ENCODE peak calls at places on chromosome 4, in nine cellular contexts. One of them, this sample, is unnamed.
A peak's percentile ranks its signal among the peaks of the same experiment; 100 is the strongest.

GRCh38 chr4:143286058-143286457 is 50.6 kb upstream of the GAB1 start:
- DNase-seq in Caki2: no peak
- DNase-seq in natural killer cell treated with Interleukin-12 subunit alpha and Interleukin-12 subunit beta and Interleukin-15 and Interleukin-18, amount 100 ng/mL, for 72 hours: no peak
- DNase-seq in fibroblast of the conjunctiva: no peak
- DNase-seq in RWPE2: no peak
- DNase-seq in T-helper 2 cell: no peak
- DNase-seq in mesenteric fat pad: no peak
- DNase-seq in GM13977: no peak
- DNase-seq in H7: peak; percentile 14
- DNase-seq in this sample: no peak

GRCh38 chr4:168882650-168883233 is 127.3 kb downstream of the CBR4 start:
- DNase-seq in Caki2: no peak
- DNase-seq in natural killer cell treated with Interleukin-12 subunit alpha and Interleukin-12 subunit beta and Interleukin-15 and Interleukin-18, amount 100 ng/mL, for 72 hours: no peak
- DNase-seq in fibroblast of the conjunctiva: peak; percentile 36
- DNase-seq in RWPE2: no peak
- DNase-seq in T-helper 2 cell: no peak
- DNase-seq in mesenteric fat pad: no peak
- DNase-seq in GM13977: no peak
- DNase-seq in H7: no peak
- DNase-seq in this sample: no peak

GRCh38 chr4:24956091-24956490 is 43.2 kb upstream of the CCDC149 start:
- DNase-seq in Caki2: no peak
- DNase-seq in natural killer cell treated with Interleukin-12 subunit alpha and Interleukin-12 subunit beta and Interleukin-15 and Interleukin-18, amount 100 ng/mL, for 72 hours: no peak
- DNase-seq in fibroblast of the conjunctiva: no peak
- DNase-seq in RWPE2: no peak
- DNase-seq in T-helper 2 cell: no peak
- DNase-seq in mesenteric fat pad: no peak
- DNase-seq in GM13977: no peak
- DNase-seq in H7: peak; percentile 24
- DNase-seq in this sample: no peak

GRCh38 chr4:182339246-182339645 is 96.0 kb downstream of the TENM3 start:
- DNase-seq in Caki2: peak; percentile 56
- DNase-seq in natural killer cell treated with Interleukin-12 subunit alpha and Interleukin-12 subunit beta and Interleukin-15 and Interleukin-18, amount 100 ng/mL, for 72 hours: no peak
- DNase-seq in fibroblast of the conjunctiva: no peak
- DNase-seq in RWPE2: no peak
- DNase-seq in T-helper 2 cell: no peak
- DNase-seq in mesenteric fat pad: no peak
- DNase-seq in GM13977: no peak
- DNase-seq in H7: peak; percentile 64
- DNase-seq in this sample: peak; percentile 27

GRCh38 chr4:26217961-26218676 is 102.7 kb upstream of the RBPJ start:
- DNase-seq in Caki2: no peak
- DNase-seq in natural killer cell treated with Interleukin-12 subunit alpha and Interleukin-12 subunit beta and Interleukin-15 and Interleukin-18, amount 100 ng/mL, for 72 hours: no peak
- DNase-seq in fibroblast of the conjunctiva: no peak
- DNase-seq in RWPE2: no peak
- DNase-seq in T-helper 2 cell: no peak
- DNase-seq in mesenteric fat pad: no peak
- DNase-seq in GM13977: peak; percentile 54
- DNase-seq in H7: no peak
- DNase-seq in this sample: no peak

GRCh38 chr4:124386648-124387047 is 325.9 kb downstream of the ANKRD50 start:
- DNase-seq in Caki2: no peak
- DNase-seq in natural killer cell treated with Interleukin-12 subunit alpha and Interleukin-12 subunit beta and Interleukin-15 and Interleukin-18, amount 100 ng/mL, for 72 hours: no peak
- DNase-seq in fibroblast of the conjunctiva: no peak
- DNase-seq in RWPE2: no peak
- DNase-seq in T-helper 2 cell: no peak
- DNase-seq in mesenteric fat pad: no peak
- DNase-seq in GM13977: no peak
- DNase-seq in H7: no peak
- DNase-seq in this sample: no peak

GRCh38 chr4:184534511-184535391 is 60.4 kb upstream of the IRF2 start:
- DNase-seq in Caki2: peak; percentile 4
- DNase-seq in natural killer cell treated with Interleukin-12 subunit alpha and Interleukin-12 subunit beta and Interleukin-15 and Interleukin-18, amount 100 ng/mL, for 72 hours: no peak
- DNase-seq in fibroblast of the conjunctiva: peak; percentile 28
- DNase-seq in RWPE2: no peak
- DNase-seq in T-helper 2 cell: no peak
- DNase-seq in mesenteric fat pad: no peak
- DNase-seq in GM13977: peak; percentile 69
- DNase-seq in H7: no peak
- DNase-seq in this sample: peak; percentile 4

GRCh38 chr4:158644755-158645154 is 26.9 kb downstream of the C4orf46 start:
- DNase-seq in Caki2: no peak
- DNase-seq in natural killer cell treated with Interleukin-12 subunit alpha and Interleukin-12 subunit beta and Interleukin-15 and Interleukin-18, amount 100 ng/mL, for 72 hours: no peak
- DNase-seq in fibroblast of the conjunctiva: no peak
- DNase-seq in RWPE2: no peak
- DNase-seq in T-helper 2 cell: no peak
- DNase-seq in mesenteric fat pad: no peak
- DNase-seq in GM13977: no peak
- DNase-seq in H7: no peak
- DNase-seq in this sample: no peak

GRCh38 chr4:165476214-165477098 is 97.6 kb downstream of the CPE start:
- DNase-seq in Caki2: peak; percentile 19
- DNase-seq in natural killer cell treated with Interleukin-12 subunit alpha and Interleukin-12 subunit beta and Interleukin-15 and Interleukin-18, amount 100 ng/mL, for 72 hours: no peak
- DNase-seq in fibroblast of the conjunctiva: no peak
- DNase-seq in RWPE2: no peak
- DNase-seq in T-helper 2 cell: no peak
- DNase-seq in mesenteric fat pad: no peak
- DNase-seq in GM13977: no peak
- DNase-seq in H7: no peak
- DNase-seq in this sample: peak; percentile 46

GRCh38 chr4:151962138-151962845 is 201.5 kb upstream of the GATB start:
- DNase-seq in Caki2: no peak
- DNase-seq in natural killer cell treated with Interleukin-12 subunit alpha and Interleukin-12 subunit beta and Interleukin-15 and Interleukin-18, amount 100 ng/mL, for 72 hours: no peak
- DNase-seq in fibroblast of the conjunctiva: no peak
- DNase-seq in RWPE2: no peak
- DNase-seq in T-helper 2 cell: no peak
- DNase-seq in mesenteric fat pad: no peak
- DNase-seq in GM13977: no peak
- DNase-seq in H7: no peak
- DNase-seq in this sample: no peak

GRCh38 chr4:19748911-19749473 is 502.7 kb upstream of the SLIT2 start:
- DNase-seq in Caki2: peak; percentile 81
- DNase-seq in natural killer cell treated with Interleukin-12 subunit alpha and Interleukin-12 subunit beta and Interleukin-15 and Interleukin-18, amount 100 ng/mL, for 72 hours: no peak
- DNase-seq in fibroblast of the conjunctiva: peak; percentile 14
- DNase-seq in RWPE2: no peak
- DNase-seq in T-helper 2 cell: no peak
- DNase-seq in mesenteric fat pad: no peak
- DNase-seq in GM13977: no peak
- DNase-seq in H7: no peak
- DNase-seq in this sample: no peak

GRCh38 chr4:48668254-48669017 is 111.6 kb downstream of the FRYL start:
- DNase-seq in Caki2: no peak
- DNase-seq in natural killer cell treated with Interleukin-12 subunit alpha and Interleukin-12 subunit beta and Interleukin-15 and Interleukin-18, amount 100 ng/mL, for 72 hours: no peak
- DNase-seq in fibroblast of the conjunctiva: no peak
- DNase-seq in RWPE2: no peak
- DNase-seq in T-helper 2 cell: no peak
- DNase-seq in mesenteric fat pad: no peak
- DNase-seq in GM13977: no peak
- DNase-seq in H7: no peak
- DNase-seq in this sample: no peak

GRCh38 chr4:144611850-144612249 is 34.1 kb upstream of the HHIP start:
- DNase-seq in Caki2: no peak
- DNase-seq in natural killer cell treated with Interleukin-12 subunit alpha and Interleukin-12 subunit beta and Interleukin-15 and Interleukin-18, amount 100 ng/mL, for 72 hours: no peak
- DNase-seq in fibroblast of the conjunctiva: peak; percentile 1
- DNase-seq in RWPE2: no peak
- DNase-seq in T-helper 2 cell: no peak
- DNase-seq in mesenteric fat pad: no peak
- DNase-seq in GM13977: peak; percentile 44
- DNase-seq in H7: peak; percentile 62
- DNase-seq in this sample: no peak

GRCh38 chr4:118037955-118038354 is 3.7 kb downstream of the NDST3 start:
- DNase-seq in Caki2: no peak
- DNase-seq in natural killer cell treated with Interleukin-12 subunit alpha and Interleukin-12 subunit beta and Interleukin-15 and Interleukin-18, amount 100 ng/mL, for 72 hours: no peak
- DNase-seq in fibroblast of the conjunctiva: no peak
- DNase-seq in RWPE2: no peak
- DNase-seq in T-helper 2 cell: no peak
- DNase-seq in mesenteric fat pad: no peak
- DNase-seq in GM13977: no peak
- DNase-seq in H7: no peak
- DNase-seq in this sample: no peak

GRCh38 chr4:143482753-143483362 is 30.6 kb upstream of the SMARCA5 start:
- DNase-seq in Caki2: peak; percentile 26
- DNase-seq in natural killer cell treated with Interleukin-12 subunit alpha and Interleukin-12 subunit beta and Interleukin-15 and Interleukin-18, amount 100 ng/mL, for 72 hours: no peak
- DNase-seq in fibroblast of the conjunctiva: peak; percentile 55
- DNase-seq in RWPE2: no peak
- DNase-seq in T-helper 2 cell: no peak
- DNase-seq in mesenteric fat pad: no peak
- DNase-seq in GM13977: peak; percentile 40
- DNase-seq in H7: peak; percentile 3
- DNase-seq in this sample: no peak

GRCh38 chr4:128060130-128060619 is 937 bp upstream of the LARP1B start:
- DNase-seq in Caki2: no peak
- DNase-seq in natural killer cell treated with Interleukin-12 subunit alpha and Interleukin-12 subunit beta and Interleukin-15 and Interleukin-18, amount 100 ng/mL, for 72 hours: no peak
- DNase-seq in fibroblast of the conjunctiva: no peak
- DNase-seq in RWPE2: no peak
- DNase-seq in T-helper 2 cell: no peak
- DNase-seq in mesenteric fat pad: no peak
- DNase-seq in GM13977: peak; percentile 30
- DNase-seq in H7: no peak
- DNase-seq in this sample: no peak

GRCh38 chr4:61890321-61890720 is 690.2 kb downstream of the ADGRL3 start:
- DNase-seq in Caki2: no peak
- DNase-seq in natural killer cell treated with Interleukin-12 subunit alpha and Interleukin-12 subunit beta and Interleukin-15 and Interleukin-18, amount 100 ng/mL, for 72 hours: no peak
- DNase-seq in fibroblast of the conjunctiva: no peak
- DNase-seq in RWPE2: no peak
- DNase-seq in T-helper 2 cell: no peak
- DNase-seq in mesenteric fat pad: no peak
- DNase-seq in GM13977: no peak
- DNase-seq in H7: no peak
- DNase-seq in this sample: no peak

GRCh38 chr4:62450740-62451139 is 1250.6 kb downstream of the ADGRL3 start:
- DNase-seq in Caki2: no peak
- DNase-seq in natural killer cell treated with Interleukin-12 subunit alpha and Interleukin-12 subunit beta and Interleukin-15 and Interleukin-18, amount 100 ng/mL, for 72 hours: no peak
- DNase-seq in fibroblast of the conjunctiva: no peak
- DNase-seq in RWPE2: no peak
- DNase-seq in T-helper 2 cell: no peak
- DNase-seq in mesenteric fat pad: no peak
- DNase-seq in GM13977: no peak
- DNase-seq in H7: no peak
- DNase-seq in this sample: no peak

GRCh38 chr4:56468097-56468422 is 643 bp downstream of the SRP72 start:
- DNase-seq in Caki2: peak; percentile 39
- DNase-seq in natural killer cell treated with Interleukin-12 subunit alpha and Interleukin-12 subunit beta and Interleukin-15 and Interleukin-18, amount 100 ng/mL, for 72 hours: no peak
- DNase-seq in fibroblast of the conjunctiva: no peak
- DNase-seq in RWPE2: no peak
- DNase-seq in T-helper 2 cell: no peak
- DNase-seq in mesenteric fat pad: no peak
- DNase-seq in GM13977: no peak
- DNase-seq in H7: peak; percentile 70
- DNase-seq in this sample: peak; percentile 40

GRCh38 chr4:83075271-83075670 is 39.3 kb downstream of the PLAC8 start:
- DNase-seq in Caki2: no peak
- DNase-seq in natural killer cell treated with Interleukin-12 subunit alpha and Interleukin-12 subunit beta and Interleukin-15 and Interleukin-18, amount 100 ng/mL, for 72 hours: no peak
- DNase-seq in fibroblast of the conjunctiva: no peak
- DNase-seq in RWPE2: no peak
- DNase-seq in T-helper 2 cell: no peak
- DNase-seq in mesenteric fat pad: no peak
- DNase-seq in GM13977: no peak
- DNase-seq in H7: no peak
- DNase-seq in this sample: no peak

GRCh38 chr4:152515678-152516077 is 20.2 kb downstream of the FBXW7 start:
- DNase-seq in Caki2: no peak
- DNase-seq in natural killer cell treated with Interleukin-12 subunit alpha and Interleukin-12 subunit beta and Interleukin-15 and Interleukin-18, amount 100 ng/mL, for 72 hours: no peak
- DNase-seq in fibroblast of the conjunctiva: peak; percentile 17
- DNase-seq in RWPE2: no peak
- DNase-seq in T-helper 2 cell: no peak
- DNase-seq in mesenteric fat pad: no peak
- DNase-seq in GM13977: no peak
- DNase-seq in H7: no peak
- DNase-seq in this sample: peak; percentile 22

GRCh38 chr4:78599931-78600375 is 48.4 kb downstream of the ANXA3 start:
- DNase-seq in Caki2: no peak
- DNase-seq in natural killer cell treated with Interleukin-12 subunit alpha and Interleukin-12 subunit beta and Interleukin-15 and Interleukin-18, amount 100 ng/mL, for 72 hours: no peak
- DNase-seq in fibroblast of the conjunctiva: no peak
- DNase-seq in RWPE2: no peak
- DNase-seq in T-helper 2 cell: no peak
- DNase-seq in mesenteric fat pad: no peak
- DNase-seq in GM13977: no peak
- DNase-seq in H7: no peak
- DNase-seq in this sample: no peak

GRCh38 chr4:158670975-158671664 is 567 bp downstream of the C4orf46 start:
- DNase-seq in Caki2: peak; percentile 70
- DNase-seq in natural killer cell treated with Interleukin-12 subunit alpha and Interleukin-12 subunit beta and Interleukin-15 and Interleukin-18, amount 100 ng/mL, for 72 hours: peak; percentile 81
- DNase-seq in fibroblast of the conjunctiva: peak; percentile 85
- DNase-seq in RWPE2: peak; percentile 66
- DNase-seq in T-helper 2 cell: peak; percentile 18
- DNase-seq in mesenteric fat pad: no peak
- DNase-seq in GM13977: peak; percentile 67
- DNase-seq in H7: peak; percentile 72
- DNase-seq in this sample: peak; percentile 38

GRCh38 chr4:95714571-95714970 is 125.3 kb upstream of the PDHA2 start:
- DNase-seq in Caki2: no peak
- DNase-seq in natural killer cell treated with Interleukin-12 subunit alpha and Interleukin-12 subunit beta and Interleukin-15 and Interleukin-18, amount 100 ng/mL, for 72 hours: no peak
- DNase-seq in fibroblast of the conjunctiva: no peak
- DNase-seq in RWPE2: no peak
- DNase-seq in T-helper 2 cell: no peak
- DNase-seq in mesenteric fat pad: no peak
- DNase-seq in GM13977: no peak
- DNase-seq in H7: no peak
- DNase-seq in this sample: no peak

GRCh38 chr4:108094923-108095482 is 73.7 kb downstream of the LEF1 start:
- DNase-seq in Caki2: no peak
- DNase-seq in natural killer cell treated with Interleukin-12 subunit alpha and Interleukin-12 subunit beta and Interleukin-15 and Interleukin-18, amount 100 ng/mL, for 72 hours: no peak
- DNase-seq in fibroblast of the conjunctiva: no peak
- DNase-seq in RWPE2: no peak
- DNase-seq in T-helper 2 cell: no peak
- DNase-seq in mesenteric fat pad: no peak
- DNase-seq in GM13977: no peak
- DNase-seq in H7: no peak
- DNase-seq in this sample: no peak

GRCh38 chr4:113899260-113900177 is 79.9 kb downstream of the ARSJ start:
- DNase-seq in Caki2: no peak
- DNase-seq in natural killer cell treated with Interleukin-12 subunit alpha and Interleukin-12 subunit beta and Interleukin-15 and Interleukin-18, amount 100 ng/mL, for 72 hours: no peak
- DNase-seq in fibroblast of the conjunctiva: no peak
- DNase-seq in RWPE2: no peak
- DNase-seq in T-helper 2 cell: no peak
- DNase-seq in mesenteric fat pad: no peak
- DNase-seq in GM13977: peak; percentile 18
- DNase-seq in H7: no peak
- DNase-seq in this sample: no peak

GRCh38 chr4:94127707-94128328 is 79.8 kb upstream of the SMARCAD1 start:
- DNase-seq in Caki2: peak; percentile 4
- DNase-seq in natural killer cell treated with Interleukin-12 subunit alpha and Interleukin-12 subunit beta and Interleukin-15 and Interleukin-18, amount 100 ng/mL, for 72 hours: no peak
- DNase-seq in fibroblast of the conjunctiva: peak; percentile 9
- DNase-seq in RWPE2: no peak
- DNase-seq in T-helper 2 cell: no peak
- DNase-seq in mesenteric fat pad: no peak
- DNase-seq in GM13977: peak; percentile 25
- DNase-seq in H7: peak; percentile 38
- DNase-seq in this sample: peak; percentile 29